ENCODE peak calls at places on chromosomes 2 and 18, in five cellular contexts. O is body of pancreas, X is AG04449, A is brain microvascular endothelial cell, F is mucosa of descending colon. P is an unnamed sample.

GRCh38 chr2:188725981-188726380 is 248.2 kb upstream of the COL3A1 start:
- DNase-seq in O (no peak), X (peak; percentile 17), A (no peak), F (no peak), P (peak; percentile 41)

GRCh38 chr2:219246559-219246958 is 1.3 kb downstream of the STK16 start:
- DNase-seq in O (no peak), X (no peak), A (no peak), F (no peak), P (no peak)

GRCh38 chr2:230541934-230542380 is 126.0 kb downstream of the SP100 start:
- DNase-seq in O (no peak), X (no peak), A (peak; percentile 53), F (no peak), P (no peak)

GRCh38 chr18:63292844-63293683 is 26.5 kb downstream of the BCL2 start:
- DNase-seq in O (no peak), X (no peak), A (no peak), F (no peak), P (no peak)

GRCh38 chr2:33477473-33478468 is 1.3 kb downstream of the RASGRP3 start:
- DNase-seq in O (peak; percentile 41), X (no peak), A (no peak), F (no peak), P (no peak)

GRCh38 chr2:64649626-64650025 is 4.1 kb downstream of the SERTAD2 start:
- DNase-seq in O (peak; percentile 45), X (no peak), A (no peak), F (peak; percentile 69), P (no peak)

GRCh38 chr2:211514049-211514448 is 957.6 kb downstream of the CPS1 start:
- DNase-seq in O (no peak), X (no peak), A (no peak), F (no peak), P (no peak)

GRCh38 chr18:24819141-24819890 is 358.9 kb downstream of the HRH4 start:
- DNase-seq in O (no peak), X (no peak), A (no peak), F (no peak), P (no peak)

GRCh38 chr2:62156861-62157496 is 38.9 kb upstream of the B3GNT2 start:
- DNase-seq in O (no peak), X (no peak), A (no peak), F (no peak), P (no peak)

GRCh38 chr2:144479138-144479537 is 40.8 kb downstream of the ZEB2 start:
- DNase-seq in O (no peak), X (no peak), A (no peak), F (no peak), P (peak; percentile 49)

GRCh38 chr2:111688501-111688900 is 195.5 kb downstream of the ANAPC1 start:
- DNase-seq in O (no peak), X (no peak), A (no peak), F (no peak), P (no peak)

GRCh38 chr2:103435010-103435409 is 673.2 kb downstream of the TMEM182 start:
- DNase-seq in O (no peak), X (no peak), A (no peak), F (no peak), P (peak; percentile 19)

GRCh38 chr2:221501210-221501882 is 70.8 kb downstream of the EPHA4 start:
- DNase-seq in O (no peak), X (peak; percentile 23), A (peak; percentile 48), F (no peak), P (peak; percentile 79)

GRCh38 chr18:75210274-75211001 is at the start of gene TSHZ1:
- DNase-seq in O (peak; percentile 69), X (peak; percentile 44), A (peak; percentile 81), F (no peak), P (peak; percentile 91)

GRCh38 chr2:74833418-74834233 is at the start of gene HK2:
- DNase-seq in O (peak; percentile 76), X (no peak), A (peak; percentile 65), F (peak; percentile 93), P (peak; percentile 78)
- TF ChIP-seq CTCF in O (no peak), X (no peak), A (no peak), F (no peak), P (no peak)

GRCh38 chr2:172101707-172102158 is 967 bp downstream of the DLX2 start:
- DNase-seq in O (no peak), X (no peak), A (no peak), F (peak; percentile 39), P (no peak)
- H3K4me3 ChIP-seq in O (no peak overlapping the region), X (peak overlapping the region; percentile 81), A (peak overlapping the region; percentile 64), F (no peak overlapping the region), P (peak overlapping the region; percentile 57)

GRCh38 chr18:33916200-33916599 is 308.5 kb downstream of the NOL4 start:
- DNase-seq in O (no peak), X (no peak), A (no peak), F (no peak), P (no peak)
- TF ChIP-seq CTCF in O (no peak), X (no peak), A (peak; percentile 34), F (no peak), P (no peak)

DNA sequence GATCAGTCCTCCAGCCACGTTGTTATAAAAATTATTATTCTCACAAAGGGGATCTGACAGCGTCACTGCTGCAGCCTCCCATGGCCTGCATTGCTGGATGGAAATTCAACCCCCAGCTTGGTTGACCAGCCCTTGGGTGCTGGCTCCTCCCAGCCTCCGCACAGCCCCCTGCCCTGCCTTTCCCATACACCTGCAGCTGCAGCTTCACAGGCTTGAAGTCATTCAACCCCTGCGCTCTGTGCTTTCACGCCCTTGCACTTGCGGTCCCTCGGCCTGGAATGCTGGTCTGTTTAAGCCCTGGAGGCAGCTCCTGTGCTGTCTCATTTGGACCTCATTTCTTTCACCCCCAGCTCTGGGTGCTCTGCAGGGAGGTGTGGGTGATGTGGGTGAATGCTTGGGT is 861 bp upstream of the CD8A start:
- DNase-seq in O (no peak), X (no peak), A (no peak), F (no peak), P (no peak)
- H3K4me3 ChIP-seq in O (no peak overlapping the region), X (no peak overlapping the region), A (no peak overlapping the region), F (no peak overlapping the region), P (no peak overlapping the region)

GRCh38 chr2:108960006-108960405 is 29.0 kb downstream of the EDAR start:
- DNase-seq in O (no peak), X (no peak), A (no peak), F (no peak), P (no peak)
- TF ChIP-seq CTCF in O (no peak), X (no peak), A (peak; percentile 40), F (no peak), P (no peak)

GRCh38 chr2:86788881-86789686 is 1.6 kb downstream of the CD8A start:
- DNase-seq in O (no peak), X (no peak), A (no peak), F (no peak), P (peak; percentile 17)

GRCh38 chr2:86788172-86788571 is 2.5 kb downstream of the CD8A start:
- DNase-seq in O (no peak), X (no peak), A (no peak), F (no peak), P (no peak)

GRCh38 chr2:86790828-86791561 is at the start of gene CD8A:
- DNase-seq in O (no peak), X (no peak), A (peak; percentile 10), F (peak; percentile 32), P (peak; percentile 30)

GRCh38 chr2:86789687-86790133 is 1.0 kb downstream of the CD8A start:
- DNase-seq in O (no peak), X (no peak), A (no peak), F (no peak), P (no peak)

DNA sequence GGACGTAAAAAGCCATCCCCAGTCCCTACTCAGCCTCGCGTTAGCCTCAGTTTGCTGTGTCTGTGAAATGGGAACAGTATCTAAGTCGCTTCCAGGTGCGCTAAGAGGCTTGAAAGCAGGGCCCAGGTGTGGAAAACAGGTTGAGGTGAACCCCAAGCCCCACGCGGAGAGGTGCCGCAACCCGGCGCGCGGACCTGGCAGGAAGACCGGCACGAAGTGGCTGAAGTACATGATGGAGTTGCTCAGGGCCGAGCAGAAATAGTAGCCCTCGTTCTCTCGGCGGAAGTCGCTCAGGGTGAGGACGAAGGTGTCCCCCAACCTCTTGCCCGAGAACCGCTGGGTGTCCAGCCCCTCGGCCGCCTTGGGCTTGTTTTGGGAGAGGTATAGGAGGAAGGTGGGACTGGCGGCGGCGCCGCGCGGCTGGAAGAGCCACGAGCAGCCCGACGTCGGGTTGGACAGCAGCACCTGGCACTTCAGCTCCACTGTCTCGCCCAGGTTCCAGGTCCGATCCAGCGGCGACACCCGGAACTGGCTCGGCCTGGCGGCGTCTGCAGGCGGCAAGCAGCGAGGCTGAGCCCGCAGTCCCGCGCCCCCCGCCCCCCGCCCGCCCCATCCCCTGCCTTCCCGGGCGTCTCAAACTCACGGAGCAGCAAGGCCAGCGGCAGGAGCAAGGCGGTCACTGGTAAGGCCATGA is 432 bp downstream of the CD8A start:
- DNase-seq in O (no peak), X (no peak), A (no peak), F (no peak), P (no peak)
- H3K4me3 ChIP-seq in O (no peak overlapping the region), X (no peak overlapping the region), A (no peak overlapping the region), F (no peak overlapping the region), P (no peak overlapping the region)

GRCh38 chr18:41906528-41907256 is 48.3 kb upstream of the PIK3C3 start:
- DNase-seq in O (no peak), X (peak; percentile 7), A (peak; percentile 35), F (no peak), P (peak; percentile 62)
- TF ChIP-seq CTCF in O (peak; percentile 65), X (peak; percentile 34), A (peak; percentile 48), F (no peak), P (peak; percentile 57)

DNA sequence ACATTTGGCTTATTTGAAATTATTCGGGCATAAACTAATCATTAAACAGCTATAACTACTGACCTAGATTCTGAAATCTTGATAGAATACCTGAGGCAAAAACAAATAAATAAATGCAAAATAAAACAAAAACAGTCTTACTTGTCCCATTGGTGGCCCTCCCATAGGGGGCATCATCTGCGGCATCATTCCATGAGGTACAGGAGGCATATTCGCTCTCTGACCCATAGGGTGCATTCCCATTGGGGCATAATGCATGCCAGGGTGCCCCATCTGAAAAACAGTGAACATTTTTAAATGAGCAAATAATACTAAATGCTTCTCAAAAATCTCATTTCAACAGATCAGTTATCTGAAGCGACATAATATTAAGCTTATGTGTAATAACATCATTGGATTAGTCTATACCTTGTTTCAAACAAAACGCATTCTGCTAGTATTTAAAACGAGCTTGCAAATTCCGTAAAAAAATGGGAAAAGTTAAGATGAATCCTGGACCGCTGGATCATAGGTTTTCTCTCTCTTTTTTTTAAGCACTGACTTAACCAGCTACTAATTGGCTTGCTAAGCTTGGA is 1.3 kb downstream of the PRPF40A start:
- DNase-seq in O (no peak), X (no peak), A (peak; percentile 12), F (no peak), P (peak; percentile 43)
- H3K4me3 ChIP-seq in O (no peak overlapping the region), X (peak overlapping the region; percentile 99), A (peak overlapping the region; percentile 97), F (peak overlapping the region; percentile 82), P (peak overlapping the region; percentile 97)

GRCh38 chr2:3827673-3828575 is 124.5 kb downstream of the DCDC2C start:
- DNase-seq in O (peak; percentile 20), X (peak; percentile 1), A (peak; percentile 71), F (no peak), P (peak; percentile 35)
- TF ChIP-seq CTCF in O (peak; percentile 34), X (peak; percentile 61), A (peak; percentile 83), F (no peak), P (peak; percentile 76)

P was measured in fibroblast of mammary gland.